ENCODE peak calls at places on chromosomes 5 and 9, in nine cellular contexts. One of them, this sample, is unnamed.

GRCh38 chr5:158737536-158738027 is 362.1 kb downstream of the EBF1 start:
- DNase-seq in cardiac septum: no peak
- DNase-seq in astrocyte: no peak
- DNase-seq in stimulated activated CD8-positive, alpha-beta memory T cell treated with anti-CD3 and anti-CD28 coated beads, Interleukin-15, amount 100 ng/mL, for 4 hours: no peak
- DNase-seq in AG08395: no peak
- DNase-seq in ELF-1: peak
- DNase-seq in activated effector memory CD4-positive, alpha-beta T cell treated with Interleukin-2 at 50 U/mL for 16 hours: no peak
- DNase-seq in activated naive CD4-positive, alpha-beta T cell treated with Interleukin-2 at 50 U/mL for 16 hours: no peak
- DNase-seq in NCI-H774: no peak
- DNase-seq in this sample: no peak

GRCh38 chr9:89754223-89754622 is 149.4 kb downstream of the GADD45G start:
- DNase-seq in AG08395: no peak
- DNase-seq in activated naive CD4-positive, alpha-beta T cell treated with Interleukin-2 at 50 U/mL for 16 hours: no peak
- DNase-seq in activated effector memory CD4-positive, alpha-beta T cell treated with Interleukin-2 at 50 U/mL for 16 hours: no peak
- DNase-seq in stimulated activated CD8-positive, alpha-beta memory T cell treated with anti-CD3 and anti-CD28 coated beads, Interleukin-15, amount 100 ng/mL, for 4 hours: no peak
- DNase-seq in astrocyte: no peak
- DNase-seq in ELF-1: no peak
- DNase-seq in cardiac septum: no peak
- DNase-seq in NCI-H774: no peak
- DNase-seq in this sample: no peak

GRCh38 chr5:90562331-90562730 is 3.7 kb downstream of the ADGRV1 start:
- DNase-seq in ELF-1: no peak
- DNase-seq in AG08395: no peak
- DNase-seq in stimulated activated CD8-positive, alpha-beta memory T cell treated with anti-CD3 and anti-CD28 coated beads, Interleukin-15, amount 100 ng/mL, for 4 hours: no peak
- DNase-seq in NCI-H774: no peak
- DNase-seq in activated effector memory CD4-positive, alpha-beta T cell treated with Interleukin-2 at 50 U/mL for 16 hours: no peak
- DNase-seq in astrocyte: no peak
- DNase-seq in cardiac septum: no peak
- DNase-seq in activated naive CD4-positive, alpha-beta T cell treated with Interleukin-2 at 50 U/mL for 16 hours: no peak
- DNase-seq in this sample: no peak

GRCh38 chr5:6544561-6544935 is 88.3 kb downstream of the NSUN2 start:
- DNase-seq in astrocyte: no peak
- DNase-seq in stimulated activated CD8-positive, alpha-beta memory T cell treated with anti-CD3 and anti-CD28 coated beads, Interleukin-15, amount 100 ng/mL, for 4 hours: no peak
- DNase-seq in AG08395: no peak
- DNase-seq in activated naive CD4-positive, alpha-beta T cell treated with Interleukin-2 at 50 U/mL for 16 hours: no peak
- DNase-seq in cardiac septum: no peak
- DNase-seq in ELF-1: no peak
- DNase-seq in NCI-H774: peak
- DNase-seq in activated effector memory CD4-positive, alpha-beta T cell treated with Interleukin-2 at 50 U/mL for 16 hours: no peak
- DNase-seq in this sample: no peak

GRCh38 chr9:73143606-73144328 is 7.9 kb upstream of the ANXA1 start:
- DNase-seq in NCI-H774: no peak
- DNase-seq in astrocyte: peak
- DNase-seq in activated naive CD4-positive, alpha-beta T cell treated with Interleukin-2 at 50 U/mL for 16 hours: no peak
- DNase-seq in AG08395: peak
- DNase-seq in activated effector memory CD4-positive, alpha-beta T cell treated with Interleukin-2 at 50 U/mL for 16 hours: no peak
- DNase-seq in cardiac septum: no peak
- DNase-seq in stimulated activated CD8-positive, alpha-beta memory T cell treated with anti-CD3 and anti-CD28 coated beads, Interleukin-15, amount 100 ng/mL, for 4 hours: no peak
- DNase-seq in ELF-1: no peak
- DNase-seq in this sample: peak

GRCh38 chr5:78647411-78647818 is 1.2 kb downstream of the LHFPL2 start:
- DNase-seq in activated effector memory CD4-positive, alpha-beta T cell treated with Interleukin-2 at 50 U/mL for 16 hours: no peak
- DNase-seq in cardiac septum: no peak
- DNase-seq in ELF-1: peak
- DNase-seq in astrocyte: peak
- DNase-seq in activated naive CD4-positive, alpha-beta T cell treated with Interleukin-2 at 50 U/mL for 16 hours: no peak
- DNase-seq in stimulated activated CD8-positive, alpha-beta memory T cell treated with anti-CD3 and anti-CD28 coated beads, Interleukin-15, amount 100 ng/mL, for 4 hours: no peak
- DNase-seq in NCI-H774: no peak
- DNase-seq in AG08395: peak
- DNase-seq in this sample: peak

GRCh38 chr5:152332696-152333095 is 72.4 kb downstream of the NMUR2 start:
- DNase-seq in cardiac septum: no peak
- DNase-seq in stimulated activated CD8-positive, alpha-beta memory T cell treated with anti-CD3 and anti-CD28 coated beads, Interleukin-15, amount 100 ng/mL, for 4 hours: no peak
- DNase-seq in activated naive CD4-positive, alpha-beta T cell treated with Interleukin-2 at 50 U/mL for 16 hours: no peak
- DNase-seq in AG08395: no peak
- DNase-seq in ELF-1: no peak
- DNase-seq in activated effector memory CD4-positive, alpha-beta T cell treated with Interleukin-2 at 50 U/mL for 16 hours: no peak
- DNase-seq in astrocyte: no peak
- DNase-seq in NCI-H774: peak
- DNase-seq in this sample: no peak

GRCh38 chr5:110945874-110946436 is 125.6 kb upstream of the TSLP start:
- DNase-seq in cardiac septum: no peak
- DNase-seq in AG08395: no peak
- DNase-seq in activated naive CD4-positive, alpha-beta T cell treated with Interleukin-2 at 50 U/mL for 16 hours: no peak
- DNase-seq in activated effector memory CD4-positive, alpha-beta T cell treated with Interleukin-2 at 50 U/mL for 16 hours: no peak
- DNase-seq in ELF-1: no peak
- DNase-seq in NCI-H774: no peak
- DNase-seq in stimulated activated CD8-positive, alpha-beta memory T cell treated with anti-CD3 and anti-CD28 coated beads, Interleukin-15, amount 100 ng/mL, for 4 hours: no peak
- DNase-seq in astrocyte: no peak
- DNase-seq in this sample: no peak

GRCh38 chr5:89572696-89573095 is 689.7 kb upstream of the MEF2C start:
- DNase-seq in AG08395: peak
- DNase-seq in stimulated activated CD8-positive, alpha-beta memory T cell treated with anti-CD3 and anti-CD28 coated beads, Interleukin-15, amount 100 ng/mL, for 4 hours: no peak
- DNase-seq in astrocyte: peak
- DNase-seq in NCI-H774: no peak
- DNase-seq in cardiac septum: no peak
- DNase-seq in activated effector memory CD4-positive, alpha-beta T cell treated with Interleukin-2 at 50 U/mL for 16 hours: no peak
- DNase-seq in activated naive CD4-positive, alpha-beta T cell treated with Interleukin-2 at 50 U/mL for 16 hours: no peak
- DNase-seq in ELF-1: no peak
- DNase-seq in this sample: peak